ENCODE peak calls at places on chromosomes 3 and 15, in six cellular contexts. One of them, this sample, is unnamed. For H3K4me1, the result is how much of the 10 kb centered on the place peaks cover.

GRCh38 chr3:64685800-64686445 is 1.9 kb downstream of the ADAMTS9 start:
- DNase-seq in adrenal gland: peak
- DNase-seq in lower lobe of right lung: peak
- DNase-seq in A549: peak
- DNase-seq in ovary: peak
- DNase-seq in HepG2: peak
- DNase-seq in this sample: peak

GRCh38 chr15:33293619-33294309 is 17.0 kb upstream of the RYR3 start:
- DNase-seq in adrenal gland: no peak
- DNase-seq in lower lobe of right lung: no peak
- DNase-seq in A549: no peak
- DNase-seq in ovary: no peak
- DNase-seq in HepG2: no peak
- DNase-seq in this sample: no peak

GRCh38 chr3:72492240-72492639 is 356.0 kb downstream of the SHQ1 start:
- DNase-seq in adrenal gland: peak
- DNase-seq in lower lobe of right lung: no peak
- DNase-seq in A549: no peak
- DNase-seq in ovary: no peak
- DNase-seq in HepG2: no peak
- DNase-seq in this sample: peak

GRCh38 chr3:110174908-110175307 is 837.6 kb upstream of the DPPA4 start:
- DNase-seq in adrenal gland: no peak
- DNase-seq in lower lobe of right lung: no peak
- DNase-seq in A549: no peak
- DNase-seq in ovary: no peak
- DNase-seq in HepG2: no peak
- DNase-seq in this sample: no peak

GRCh38 chr3:51997935-51998596 is 2.4 kb upstream of the RPL29 start:
- DNase-seq in adrenal gland: no peak
- DNase-seq in lower lobe of right lung: no peak
- DNase-seq in A549: no peak
- DNase-seq in ovary: no peak
- DNase-seq in HepG2: peak
- DNase-seq in this sample: no peak

GRCh38 chr3:116064646-116065045 is 380.6 kb downstream of the LSAMP start:
- DNase-seq in adrenal gland: no peak
- DNase-seq in lower lobe of right lung: no peak
- DNase-seq in A549: no peak
- DNase-seq in ovary: no peak
- DNase-seq in HepG2: no peak
- DNase-seq in this sample: no peak

GRCh38 chr15:55588818-55589122 is 625 bp upstream of the PYGO1 start:
- DNase-seq in adrenal gland: no peak
- DNase-seq in lower lobe of right lung: no peak
- DNase-seq in A549: no peak
- DNase-seq in ovary: no peak
- DNase-seq in HepG2: no peak
- DNase-seq in this sample: no peak

GRCh38 chr3:160133757-160134156 is 91.5 kb upstream of the C3orf80 start:
- DNase-seq in adrenal gland: no peak
- DNase-seq in lower lobe of right lung: no peak
- DNase-seq in A549: no peak
- DNase-seq in ovary: no peak
- DNase-seq in HepG2: peak
- DNase-seq in this sample: no peak

GRCh38 chr15:63602595-63602994 is 5.4 kb downstream of the FBXL22 start:
- DNase-seq in adrenal gland: no peak
- DNase-seq in lower lobe of right lung: no peak
- DNase-seq in A549: no peak
- DNase-seq in ovary: no peak
- DNase-seq in HepG2: no peak
- DNase-seq in this sample: no peak

GRCh38 chr15:49439678-49440375 is 16.8 kb downstream of the FGF7 start:
- DNase-seq in adrenal gland: no peak
- DNase-seq in lower lobe of right lung: no peak
- DNase-seq in A549: no peak
- DNase-seq in ovary: no peak
- DNase-seq in HepG2: no peak
- DNase-seq in this sample: no peak

GRCh38 chr3:196688349-196688748 is 23.7 kb downstream of the CEP19 start:
- DNase-seq in adrenal gland: peak
- DNase-seq in lower lobe of right lung: peak
- DNase-seq in A549: no peak
- DNase-seq in ovary: no peak
- DNase-seq in HepG2: no peak
- DNase-seq in this sample: peak

GRCh38 chr15:79540551-79540950 is 108.4 kb downstream of the MINAR1 start:
- DNase-seq in adrenal gland: no peak
- DNase-seq in lower lobe of right lung: no peak
- DNase-seq in A549: no peak
- DNase-seq in ovary: no peak
- DNase-seq in HepG2: no peak
- DNase-seq in this sample: no peak

GRCh38 chr15:64642875-64643274 is 132.5 kb downstream of the RBPMS2 start:
- DNase-seq in adrenal gland: no peak
- DNase-seq in lower lobe of right lung: no peak
- DNase-seq in A549: no peak
- DNase-seq in ovary: no peak
- DNase-seq in HepG2: peak
- DNase-seq in this sample: no peak

DNA sequence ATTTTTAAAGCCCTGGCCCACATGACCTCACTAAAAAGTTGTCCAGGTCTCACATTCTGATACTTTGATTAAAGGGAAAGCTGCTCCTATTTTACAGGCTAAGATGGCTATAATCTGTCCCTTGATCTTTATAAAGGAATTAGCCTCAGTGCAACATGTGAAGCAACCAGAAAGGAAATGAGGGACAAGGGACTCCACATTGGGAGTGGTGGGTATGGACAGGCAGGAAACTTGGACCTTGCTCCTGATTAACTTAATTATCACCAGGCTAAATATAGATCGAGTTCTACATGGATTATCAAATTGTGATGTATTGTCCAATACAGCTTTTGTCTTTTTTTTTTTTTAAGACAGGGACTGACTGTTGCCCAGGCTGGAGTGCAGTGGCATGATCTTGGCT is 25.7 kb upstream of the MUC13 start:
- DNase-seq in adrenal gland: no peak
- DNase-seq in lower lobe of right lung: no peak
- DNase-seq in A549: no peak
- DNase-seq in ovary: no peak
- DNase-seq in HepG2: no peak
- DNase-seq in this sample: no peak
- H3K4me1 ChIP-seq in adrenal gland: under half
- H3K4me1 ChIP-seq in lower lobe of right lung: under half
- H3K4me1 ChIP-seq in A549: under half
- H3K4me1 ChIP-seq in ovary: under half
- H3K4me1 ChIP-seq in HepG2: under half
- H3K4me1 ChIP-seq in this sample: under half

GRCh38 chr15:85688703-85689102 is 106.0 kb downstream of the KLHL25 start:
- DNase-seq in adrenal gland: no peak
- DNase-seq in lower lobe of right lung: no peak
- DNase-seq in A549: no peak
- DNase-seq in ovary: no peak
- DNase-seq in HepG2: no peak
- DNase-seq in this sample: no peak

GRCh38 chr15:85681391-85681790 is 113.3 kb downstream of the KLHL25 start:
- DNase-seq in adrenal gland: no peak
- DNase-seq in lower lobe of right lung: no peak
- DNase-seq in A549: no peak
- DNase-seq in ovary: no peak
- DNase-seq in HepG2: no peak
- DNase-seq in this sample: no peak

GRCh38 chr15:85684174-85684710 is 110.5 kb downstream of the KLHL25 start:
- DNase-seq in adrenal gland: peak
- DNase-seq in lower lobe of right lung: no peak
- DNase-seq in A549: no peak
- DNase-seq in ovary: no peak
- DNase-seq in HepG2: no peak
- DNase-seq in this sample: no peak

GRCh38 chr15:85687329-85687728 is 107.4 kb downstream of the KLHL25 start:
- DNase-seq in adrenal gland: no peak
- DNase-seq in lower lobe of right lung: no peak
- DNase-seq in A549: no peak
- DNase-seq in ovary: no peak
- DNase-seq in HepG2: no peak
- DNase-seq in this sample: no peak

DNA sequence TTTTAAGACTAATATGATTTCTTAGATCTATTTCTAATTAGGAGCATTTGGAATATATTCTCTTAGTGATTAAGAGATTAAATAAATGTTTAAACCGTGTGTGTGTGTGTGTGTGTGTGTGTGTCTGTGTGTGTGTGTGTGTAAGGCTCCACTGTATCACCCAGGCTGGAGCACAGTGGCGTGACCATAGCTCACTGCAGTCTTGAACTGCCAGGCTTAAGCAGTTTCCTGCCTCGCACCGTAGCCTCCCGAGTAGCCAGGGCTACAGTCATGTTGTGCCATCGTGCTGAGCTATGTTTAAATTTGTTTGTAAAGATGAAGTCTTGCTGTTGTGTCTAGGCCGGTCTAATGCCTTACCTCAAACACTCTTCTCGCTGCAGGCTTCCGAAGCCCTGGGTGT is 109.4 kb downstream of the KLHL25 start:
- DNase-seq in adrenal gland: no peak
- DNase-seq in lower lobe of right lung: no peak
- DNase-seq in A549: no peak
- DNase-seq in ovary: no peak
- DNase-seq in HepG2: no peak
- DNase-seq in this sample: no peak
- H3K4me1 ChIP-seq in adrenal gland: under half
- H3K4me1 ChIP-seq in lower lobe of right lung: under half
- H3K4me1 ChIP-seq in A549: under half
- H3K4me1 ChIP-seq in ovary: under half
- H3K4me1 ChIP-seq in HepG2: under half
- H3K4me1 ChIP-seq in this sample: under half

GRCh38 chr3:124079912-124080276 is 88.0 kb upstream of the ROPN1 start:
- DNase-seq in adrenal gland: no peak
- DNase-seq in lower lobe of right lung: no peak
- DNase-seq in A549: no peak
- DNase-seq in ovary: no peak
- DNase-seq in HepG2: no peak
- DNase-seq in this sample: no peak
- H3K4me1 ChIP-seq in adrenal gland: under half
- H3K4me1 ChIP-seq in lower lobe of right lung: under half
- H3K4me1 ChIP-seq in A549: under half
- H3K4me1 ChIP-seq in ovary: under half
- H3K4me1 ChIP-seq in HepG2: under half
- H3K4me1 ChIP-seq in this sample: under half

GRCh38 chr15:73919706-73920105 is 6.6 kb upstream of the LOXL1 start:
- DNase-seq in adrenal gland: no peak
- DNase-seq in lower lobe of right lung: peak
- DNase-seq in A549: no peak
- DNase-seq in ovary: no peak
- DNase-seq in HepG2: no peak
- DNase-seq in this sample: no peak
- H3K4me1 ChIP-seq in adrenal gland: under half
- H3K4me1 ChIP-seq in lower lobe of right lung: under half
- H3K4me1 ChIP-seq in A549: under half
- H3K4me1 ChIP-seq in ovary: under half
- H3K4me1 ChIP-seq in HepG2: under half
- H3K4me1 ChIP-seq in this sample: under half

GRCh38 chr3:124636101-124636862 is 94.0 kb upstream of the UMPS start:
- DNase-seq in adrenal gland: no peak
- DNase-seq in lower lobe of right lung: no peak
- DNase-seq in A549: no peak
- DNase-seq in ovary: no peak
- DNase-seq in HepG2: no peak
- DNase-seq in this sample: no peak

GRCh38 chr3:124639406-124640237 is 90.6 kb upstream of the UMPS start:
- DNase-seq in adrenal gland: no peak
- DNase-seq in lower lobe of right lung: no peak
- DNase-seq in A549: no peak
- DNase-seq in ovary: no peak
- DNase-seq in HepG2: no peak
- DNase-seq in this sample: no peak

GRCh38 chr3:124634210-124635168 is 95.8 kb upstream of the UMPS start:
- DNase-seq in adrenal gland: no peak
- DNase-seq in lower lobe of right lung: no peak
- DNase-seq in A549: no peak
- DNase-seq in ovary: no peak
- DNase-seq in HepG2: peak
- DNase-seq in this sample: no peak

GRCh38 chr3:124635169-124635539 is 95.1 kb upstream of the UMPS start:
- DNase-seq in adrenal gland: no peak
- DNase-seq in lower lobe of right lung: no peak
- DNase-seq in A549: no peak
- DNase-seq in ovary: no peak
- DNase-seq in HepG2: peak
- DNase-seq in this sample: no peak

DNA sequence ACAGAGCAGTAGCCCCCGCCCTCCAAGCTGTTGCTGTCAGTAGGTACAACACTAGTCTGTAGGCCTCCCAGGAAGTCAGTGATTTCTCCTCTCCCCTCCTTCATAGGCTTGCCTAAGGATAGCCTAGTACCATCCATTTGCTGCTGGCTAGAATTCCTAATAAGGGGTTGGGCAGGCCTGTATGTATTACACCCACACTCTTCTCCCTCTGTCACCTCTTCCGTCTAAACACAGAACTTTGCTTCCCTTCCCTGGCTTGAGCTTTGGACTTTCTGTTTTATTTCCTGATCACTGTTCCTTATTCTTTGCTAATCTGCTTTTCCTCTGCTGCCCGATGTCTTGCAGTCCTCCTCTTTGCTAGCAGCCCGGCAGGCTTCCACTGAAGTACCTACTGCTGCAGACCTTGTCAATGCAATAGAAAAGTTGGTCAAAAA is 93.4 kb upstream of the UMPS start:
- DNase-seq in adrenal gland: no peak
- DNase-seq in lower lobe of right lung: no peak
- DNase-seq in A549: no peak
- DNase-seq in ovary: no peak
- DNase-seq in HepG2: peak
- DNase-seq in this sample: no peak
- H3K4me1 ChIP-seq in adrenal gland: under half
- H3K4me1 ChIP-seq in lower lobe of right lung: under half
- H3K4me1 ChIP-seq in A549: under half
- H3K4me1 ChIP-seq in ovary: under half
- H3K4me1 ChIP-seq in HepG2: under half
- H3K4me1 ChIP-seq in this sample: under half

GRCh38 chr3:54709785-54710184 is 218.1 kb downstream of the LRTM1 start:
- DNase-seq in adrenal gland: no peak
- DNase-seq in lower lobe of right lung: no peak
- DNase-seq in A549: no peak
- DNase-seq in ovary: no peak
- DNase-seq in HepG2: no peak
- DNase-seq in this sample: no peak
- H3K4me1 ChIP-seq in adrenal gland: under half
- H3K4me1 ChIP-seq in lower lobe of right lung: under half
- H3K4me1 ChIP-seq in A549: under half
- H3K4me1 ChIP-seq in ovary: under half
- H3K4me1 ChIP-seq in HepG2: under half
- H3K4me1 ChIP-seq in this sample: under half